ENCODE peak calls at places on chromosomes 12 and 14, in five cellular contexts. T, O, F, S and I are unnamed samples.
A peak's percentile ranks its signal among the peaks of the same experiment; 100 is the strongest.

GRCh38 chr14:93510030-93510429 is 79.3 kb downstream of the UNC79 start:
- DNase-seq in T (no peak), O (no peak), F (no peak), S (no peak), I (no peak)

GRCh38 chr12:77847665-77848431 is 17.2 kb downstream of the NAV3 start:
- DNase-seq in T (no peak), O (peak; percentile 82), F (no peak), S (no peak), I (no peak)

GRCh38 chr12:5511644-5512584 is 80.0 kb downstream of the NTF3 start:
- DNase-seq in T (peak; percentile 34), O (peak; percentile 44), F (peak; percentile 13), S (no peak), I (no peak)

GRCh38 chr12:57215065-57215464 is 1.5 kb upstream of the NXPH4 start:
- DNase-seq in T (no peak), O (no peak), F (no peak), S (no peak), I (no peak)

GRCh38 chr14:93977171-93977570 is 801 bp upstream of the ASB2 start:
- DNase-seq in T (no peak), O (no peak), F (no peak), S (no peak), I (no peak)

GRCh38 chr12:109064143-109064542 is 11.8 kb downstream of the USP30 start:
- DNase-seq in T (no peak), O (no peak), F (no peak), S (no peak), I (no peak)

GRCh38 chr12:75011120-75011519 is 198.5 kb downstream of the KCNC2 start:
- DNase-seq in T (no peak), O (no peak), F (no peak), S (no peak), I (no peak)

GRCh38 chr14:88468396-88468795 is 82.9 kb downstream of the SPATA7 start:
- DNase-seq in T (no peak), O (peak; percentile 92), F (no peak), S (no peak), I (no peak)

GRCh38 chr12:46886541-46887041 is 60.8 kb upstream of the SLC38A4 start:
- DNase-seq in T (no peak), O (peak; percentile 51), F (no peak), S (no peak), I (no peak)

GRCh38 chr12:130951636-130952035 is 2.1 kb upstream of the ADGRD1 start:
- DNase-seq in T (no peak), O (no peak), F (no peak), S (no peak), I (no peak)

GRCh38 chr14:97382616-97383226 is 585.5 kb downstream of the VRK1 start:
- DNase-seq in T (no peak), O (no peak), F (no peak), S (no peak), I (no peak)

GRCh38 chr12:38886064-38886463 is 19.3 kb downstream of the CPNE8 start:
- DNase-seq in T (peak; percentile 84), O (no peak), F (peak; percentile 76), S (no peak), I (no peak)

GRCh38 chr12:38120438-38120837 is 196.1 kb upstream of the ALG10B start:
- DNase-seq in T (no peak), O (no peak), F (no peak), S (no peak), I (no peak)

GRCh38 chr14:92703516-92703915 is 44.9 kb downstream of the LGMN start:
- DNase-seq in T (no peak), O (no peak), F (no peak), S (no peak), I (no peak)

GRCh38 chr12:40853221-40853620 is 161.0 kb downstream of the CNTN1 start:
- DNase-seq in T (no peak), O (no peak), F (no peak), S (no peak), I (no peak)

GRCh38 chr12:68790081-68790951 is 17.7 kb upstream of the MDM2 start:
- DNase-seq in T (no peak), O (no peak), F (no peak), S (no peak), I (peak; percentile 73)

GRCh38 chr12:71755146-71755892 is 656 bp downstream of the RAB21 start:
- DNase-seq in T (peak; percentile 56), O (peak; percentile 73), F (peak; percentile 41), S (no peak), I (peak; percentile 32)

GRCh38 chr12:12441891-12442461 is 85.1 kb downstream of the BORCS5 start:
- DNase-seq in T (no peak), O (peak; percentile 39), F (no peak), S (no peak), I (no peak)

GRCh38 chr14:106831322-106831720 is 1304.9 kb downstream of the TMEM121 start:
- DNase-seq in T (peak; percentile 66), O (no peak), F (peak; percentile 75), S (no peak), I (peak; percentile 82)

GRCh38 chr12:30796891-30797371 is 42.2 kb upstream of the CAPRIN2 start:
- DNase-seq in T (no peak), O (peak; percentile 47), F (peak; percentile 29), S (peak; percentile 9), I (no peak)

GRCh38 chr12:66077542-66077941 is 53.0 kb downstream of the LLPH start:
- DNase-seq in T (no peak), O (no peak), F (no peak), S (no peak), I (no peak)

GRCh38 chr12:113440336-113440735 is 18.2 kb downstream of the SDSL start:
- DNase-seq in T (no peak), O (no peak), F (no peak), S (no peak), I (no peak)

GRCh38 chr12:72272731-72273498 is 745 bp downstream of the TRHDE start:
- DNase-seq in T (no peak), O (peak; percentile 58), F (no peak), S (no peak), I (no peak)

GRCh38 chr12:110039085-110039807 is 9.1 kb downstream of the C12orf76 start:
- DNase-seq in T (peak; percentile 44), O (peak; percentile 98), F (peak; percentile 98), S (no peak), I (no peak)

GRCh38 chr14:46405095-46405494 is 246.5 kb downstream of the RPL10L start:
- DNase-seq in T (no peak), O (no peak), F (no peak), S (no peak), I (no peak)

GRCh38 chr12:83015390-83016225 is 328.9 kb downstream of the TMTC2 start:
- DNase-seq in T (no peak), O (no peak), F (no peak), S (no peak), I (no peak)

GRCh38 chr12:2292560-2292959 is 239.8 kb downstream of the CACNA1C start:
- DNase-seq in T (no peak), O (no peak), F (no peak), S (no peak), I (no peak)

GRCh38 chr14:32417956-32418552 is 89.0 kb downstream of the AKAP6 start:
- DNase-seq in T (peak; percentile 40), O (peak; percentile 59), F (peak; percentile 55), S (peak; percentile 24), I (no peak)

GRCh38 chr14:32414808-32415255 is 85.7 kb downstream of the AKAP6 start:
- DNase-seq in T (no peak), O (peak; percentile 45), F (no peak), S (no peak), I (no peak)

GRCh38 chr14:32421781-32422180 is 92.7 kb downstream of the AKAP6 start:
- DNase-seq in T (no peak), O (no peak), F (no peak), S (no peak), I (no peak)

GRCh38 chr14:32422440-32422839 is 93.3 kb downstream of the AKAP6 start:
- DNase-seq in T (no peak), O (no peak), F (no peak), S (no peak), I (no peak)

DNA sequence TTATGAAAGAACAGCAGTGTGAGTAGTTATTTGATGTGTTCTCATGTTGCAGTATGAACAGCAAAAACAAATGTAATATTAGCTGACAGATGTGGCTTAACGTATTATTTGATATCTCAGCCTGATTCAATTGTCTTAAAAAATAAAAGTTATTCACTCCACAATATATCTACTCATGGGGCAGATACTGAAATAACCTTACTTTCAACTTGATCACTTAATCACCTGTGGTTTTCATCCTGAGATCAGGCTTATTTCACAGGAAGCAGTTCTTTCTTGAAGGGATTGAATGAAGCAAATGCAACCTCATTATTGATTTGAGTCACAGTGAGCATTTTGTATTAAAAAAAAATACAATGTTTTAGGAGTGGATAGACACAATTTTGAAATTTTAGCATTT is 90.3 kb downstream of the AKAP6 start:
- DNase-seq in T (no peak), O (no peak), F (no peak), S (no peak), I (no peak)
- H3K4me3 ChIP-seq in T (no peak overlapping the region), O (no peak overlapping the region), F (no peak overlapping the region), S (peak overlapping the region; percentile 50), I (no peak overlapping the region)

GRCh38 chr12:132672116-132672515 is 15.0 kb downstream of the POLE start:
- DNase-seq in T (no peak), O (no peak), F (no peak), S (no peak), I (no peak)
- TF ChIP-seq CTCF in T (no peak), O (no peak), F (no peak), S (no peak), I (no peak)

GRCh38 chr12:49705479-49706267 is 1.5 kb downstream of the FMNL3 start:
- DNase-seq in T (peak; percentile 30), O (peak; percentile 84), F (no peak), S (peak; percentile 44), I (peak; percentile 16)
- TF ChIP-seq POLR2A in T (no peak), O (peak; percentile 71), F (no peak), S (no peak), I (no peak)

GRCh38 chr12:119180380-119181040 is 1.8 kb downstream of the HSPB8 start:
- DNase-seq in T (peak; percentile 23), O (peak; percentile 66), F (peak; percentile 31), S (no peak), I (peak; percentile 60)
- H3K4me3 ChIP-seq in T (peak overlapping the region; percentile 51), O (peak overlapping the region; percentile 39), F (peak overlapping the region; percentile 42), S (peak overlapping the region; percentile 77), I (no peak overlapping the region)

DNA sequence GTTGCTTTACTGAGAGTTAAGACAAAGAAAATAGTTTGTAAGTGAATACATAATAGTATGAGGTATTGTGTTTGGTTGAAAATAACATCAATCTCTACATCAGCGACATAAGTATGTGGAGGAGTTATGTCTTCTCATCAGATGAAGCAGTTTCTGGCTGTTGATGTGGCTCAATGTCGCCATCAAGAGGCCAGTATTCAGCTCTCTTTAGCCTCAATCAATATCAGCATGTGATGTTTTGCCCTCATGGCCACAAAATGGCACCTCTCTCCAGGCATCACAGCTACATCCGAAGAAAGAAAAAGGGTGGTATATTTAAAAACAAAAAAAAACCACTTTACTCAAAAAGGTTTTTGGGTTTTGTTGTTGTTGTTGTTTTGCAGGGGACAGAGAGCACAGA is 302.3 kb upstream of the TMEM132C start:
- DNase-seq in T (no peak), O (no peak), F (peak; percentile 18), S (no peak), I (no peak)
- TF ChIP-seq CTCF in T (no peak), O (no peak), F (no peak), S (no peak), I (no peak)